ENCODE peak calls at places on chromosomes 7 and 10, in seven cellular contexts. One of them, this sample, is unnamed.

GRCh38 chr7:139991267-139991666 is 71.5 kb downstream of the PARP12 start:
- DNase-seq in neural crest cell: no peak
- DNase-seq in fibroblast of mammary gland: no peak
- DNase-seq in NB4: no peak
- DNase-seq in IMR-90: no peak
- DNase-seq in AG09309: no peak
- DNase-seq in tibial artery: no peak
- DNase-seq in this sample: no peak

GRCh38 chr10:70166394-70166793 is 3.9 kb downstream of the SAR1A start:
- DNase-seq in neural crest cell: no peak
- DNase-seq in fibroblast of mammary gland: no peak
- DNase-seq in NB4: no peak
- DNase-seq in IMR-90: no peak
- DNase-seq in AG09309: no peak
- DNase-seq in tibial artery: no peak
- DNase-seq in this sample: no peak

GRCh38 chr7:47471831-47472230 is 110.1 kb downstream of the TNS3 start:
- DNase-seq in neural crest cell: no peak
- DNase-seq in fibroblast of mammary gland: no peak
- DNase-seq in NB4: no peak
- DNase-seq in IMR-90: no peak
- DNase-seq in AG09309: no peak
- DNase-seq in tibial artery: no peak
- DNase-seq in this sample: no peak

GRCh38 chr10:58796242-58796641 is 283.6 kb downstream of the BICC1 start:
- DNase-seq in neural crest cell: peak
- DNase-seq in fibroblast of mammary gland: no peak
- DNase-seq in NB4: no peak
- DNase-seq in IMR-90: no peak
- DNase-seq in AG09309: no peak
- DNase-seq in tibial artery: no peak
- DNase-seq in this sample: no peak

GRCh38 chr10:101644002-101644401 is 51.0 kb downstream of the FBXW4 start:
- DNase-seq in neural crest cell: no peak
- DNase-seq in fibroblast of mammary gland: no peak
- DNase-seq in NB4: no peak
- DNase-seq in IMR-90: no peak
- DNase-seq in AG09309: no peak
- DNase-seq in tibial artery: no peak
- DNase-seq in this sample: no peak

GRCh38 chr10:32105782-32106382 is 49.7 kb upstream of the KIF5B start:
- DNase-seq in neural crest cell: no peak
- DNase-seq in fibroblast of mammary gland: no peak
- DNase-seq in NB4: no peak
- DNase-seq in IMR-90: no peak
- DNase-seq in AG09309: no peak
- DNase-seq in tibial artery: no peak
- DNase-seq in this sample: no peak

GRCh38 chr7:152571031-152571430 is 104.9 kb downstream of the XRCC2 start:
- DNase-seq in neural crest cell: no peak
- DNase-seq in fibroblast of mammary gland: peak
- DNase-seq in NB4: no peak
- DNase-seq in IMR-90: no peak
- DNase-seq in AG09309: no peak
- DNase-seq in tibial artery: peak
- DNase-seq in this sample: no peak

GRCh38 chr10:77529050-77529576 is 108.5 kb downstream of the KCNMA1 start:
- DNase-seq in neural crest cell: no peak
- DNase-seq in fibroblast of mammary gland: no peak
- DNase-seq in NB4: no peak
- DNase-seq in IMR-90: no peak
- DNase-seq in AG09309: no peak
- DNase-seq in tibial artery: no peak
- DNase-seq in this sample: no peak

GRCh38 chr7:96076350-96076707 is 245.6 kb downstream of the SLC25A13 start:
- DNase-seq in neural crest cell: peak
- DNase-seq in fibroblast of mammary gland: no peak
- DNase-seq in NB4: no peak
- DNase-seq in IMR-90: no peak
- DNase-seq in AG09309: no peak
- DNase-seq in tibial artery: no peak
- DNase-seq in this sample: no peak

GRCh38 chr10:129104266-129105045 is 362.6 kb upstream of the MGMT start:
- DNase-seq in neural crest cell: no peak
- DNase-seq in fibroblast of mammary gland: peak
- DNase-seq in NB4: no peak
- DNase-seq in IMR-90: peak
- DNase-seq in AG09309: no peak
- DNase-seq in tibial artery: no peak
- DNase-seq in this sample: no peak

GRCh38 chr7:39609462-39610149 is 13.8 kb upstream of the RALA start:
- DNase-seq in neural crest cell: peak
- DNase-seq in fibroblast of mammary gland: no peak
- DNase-seq in NB4: peak
- DNase-seq in IMR-90: no peak
- DNase-seq in AG09309: no peak
- DNase-seq in tibial artery: no peak
- DNase-seq in this sample: no peak

GRCh38 chr7:99314504-99314903 is 11.2 kb upstream of the ARPC1A start:
- DNase-seq in neural crest cell: no peak
- DNase-seq in fibroblast of mammary gland: no peak
- DNase-seq in NB4: no peak
- DNase-seq in IMR-90: no peak
- DNase-seq in AG09309: no peak
- DNase-seq in tibial artery: no peak
- DNase-seq in this sample: no peak

GRCh38 chr10:86594535-86594934 is 59.8 kb upstream of the OPN4 start:
- DNase-seq in neural crest cell: no peak
- DNase-seq in fibroblast of mammary gland: peak
- DNase-seq in NB4: peak
- DNase-seq in IMR-90: peak
- DNase-seq in AG09309: no peak
- DNase-seq in tibial artery: no peak
- DNase-seq in this sample: peak

GRCh38 chr10:96374985-96375830 is 16.4 kb upstream of the OPALIN start:
- DNase-seq in neural crest cell: peak
- DNase-seq in fibroblast of mammary gland: peak
- DNase-seq in NB4: peak
- DNase-seq in IMR-90: peak
- DNase-seq in AG09309: peak
- DNase-seq in tibial artery: peak
- DNase-seq in this sample: peak

GRCh38 chr10:96378741-96379140 is 19.9 kb upstream of the OPALIN start:
- DNase-seq in neural crest cell: no peak
- DNase-seq in fibroblast of mammary gland: no peak
- DNase-seq in NB4: no peak
- DNase-seq in IMR-90: no peak
- DNase-seq in AG09309: no peak
- DNase-seq in tibial artery: no peak
- DNase-seq in this sample: no peak

GRCh38 chr10:96376483-96376882 is 17.7 kb upstream of the OPALIN start:
- DNase-seq in neural crest cell: no peak
- DNase-seq in fibroblast of mammary gland: no peak
- DNase-seq in NB4: no peak
- DNase-seq in IMR-90: no peak
- DNase-seq in AG09309: no peak
- DNase-seq in tibial artery: no peak
- DNase-seq in this sample: no peak

GRCh38 chr10:96379758-96380157 is 21.0 kb upstream of the OPALIN start:
- DNase-seq in neural crest cell: no peak
- DNase-seq in fibroblast of mammary gland: no peak
- DNase-seq in NB4: no peak
- DNase-seq in IMR-90: no peak
- DNase-seq in AG09309: no peak
- DNase-seq in tibial artery: no peak
- DNase-seq in this sample: no peak

GRCh38 chr10:96377816-96378294 is 19.1 kb upstream of the OPALIN start:
- DNase-seq in neural crest cell: no peak
- DNase-seq in fibroblast of mammary gland: peak
- DNase-seq in NB4: peak
- DNase-seq in IMR-90: no peak
- DNase-seq in AG09309: no peak
- DNase-seq in tibial artery: no peak
- DNase-seq in this sample: no peak
- TF ChIP-seq CTCF in neural crest cell: no peak
- TF ChIP-seq CTCF in fibroblast of mammary gland: no peak
- TF ChIP-seq CTCF in NB4: no peak
- TF ChIP-seq CTCF in IMR-90: no peak
- TF ChIP-seq CTCF in AG09309: no peak
- TF ChIP-seq CTCF in tibial artery: no peak
- TF ChIP-seq CTCF in this sample: no peak

GRCh38 chr7:34133356-34133982 is 228.1 kb downstream of the BMPER start:
- DNase-seq in neural crest cell: no peak
- DNase-seq in fibroblast of mammary gland: peak
- DNase-seq in NB4: no peak
- DNase-seq in IMR-90: peak
- DNase-seq in AG09309: peak
- DNase-seq in tibial artery: no peak
- DNase-seq in this sample: no peak

GRCh38 chr7:34135924-34136323 is 230.6 kb downstream of the BMPER start:
- DNase-seq in neural crest cell: no peak
- DNase-seq in fibroblast of mammary gland: no peak
- DNase-seq in NB4: no peak
- DNase-seq in IMR-90: no peak
- DNase-seq in AG09309: no peak
- DNase-seq in tibial artery: no peak
- DNase-seq in this sample: no peak

GRCh38 chr7:34136698-34137097 is 231.4 kb downstream of the BMPER start:
- DNase-seq in neural crest cell: no peak
- DNase-seq in fibroblast of mammary gland: no peak
- DNase-seq in NB4: no peak
- DNase-seq in IMR-90: no peak
- DNase-seq in AG09309: no peak
- DNase-seq in tibial artery: no peak
- DNase-seq in this sample: no peak

GRCh38 chr7:34131371-34131770 is 226.0 kb downstream of the BMPER start:
- DNase-seq in neural crest cell: no peak
- DNase-seq in fibroblast of mammary gland: no peak
- DNase-seq in NB4: no peak
- DNase-seq in IMR-90: no peak
- DNase-seq in AG09309: no peak
- DNase-seq in tibial artery: no peak
- DNase-seq in this sample: no peak

GRCh38 chr7:34133983-34134782 is 228.8 kb downstream of the BMPER start:
- DNase-seq in neural crest cell: peak
- DNase-seq in fibroblast of mammary gland: peak
- DNase-seq in NB4: peak
- DNase-seq in IMR-90: peak
- DNase-seq in AG09309: peak
- DNase-seq in tibial artery: peak
- DNase-seq in this sample: no peak
- TF ChIP-seq CTCF in neural crest cell: peak
- TF ChIP-seq CTCF in fibroblast of mammary gland: peak
- TF ChIP-seq CTCF in NB4: peak
- TF ChIP-seq CTCF in IMR-90: peak
- TF ChIP-seq CTCF in AG09309: peak
- TF ChIP-seq CTCF in tibial artery: peak
- TF ChIP-seq CTCF in this sample: peak

DNA sequence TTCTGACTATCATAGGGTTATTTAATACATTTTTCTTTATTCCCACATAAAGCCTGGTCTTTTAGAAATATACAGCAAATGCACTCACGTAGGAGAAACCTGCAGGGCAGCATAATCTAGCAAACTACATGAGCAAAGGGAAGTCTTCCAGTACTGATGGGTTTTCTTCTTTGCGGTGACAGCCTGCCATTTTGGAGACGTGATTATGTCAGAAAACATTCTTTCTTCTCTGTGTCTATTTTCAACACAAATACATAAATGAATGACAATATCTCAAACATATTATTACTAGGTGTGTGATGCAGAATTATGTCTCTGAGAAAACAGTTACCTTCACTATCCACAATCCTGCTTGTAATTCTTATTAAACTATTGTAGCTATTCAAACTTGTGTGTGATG is 425.0 kb downstream of the GPAM start:
- DNase-seq in neural crest cell: no peak
- DNase-seq in fibroblast of mammary gland: no peak
- DNase-seq in NB4: no peak
- DNase-seq in IMR-90: no peak
- DNase-seq in AG09309: no peak
- DNase-seq in tibial artery: no peak
- DNase-seq in this sample: no peak
- TF ChIP-seq CTCF in neural crest cell: no peak
- TF ChIP-seq CTCF in fibroblast of mammary gland: no peak
- TF ChIP-seq CTCF in NB4: no peak
- TF ChIP-seq CTCF in IMR-90: no peak
- TF ChIP-seq CTCF in AG09309: no peak
- TF ChIP-seq CTCF in tibial artery: no peak
- TF ChIP-seq CTCF in this sample: no peak

GRCh38 chr7:15439853-15440252 is 122.0 kb downstream of the AGMO start:
- DNase-seq in neural crest cell: no peak
- DNase-seq in fibroblast of mammary gland: no peak
- DNase-seq in NB4: no peak
- DNase-seq in IMR-90: no peak
- DNase-seq in AG09309: no peak
- DNase-seq in tibial artery: no peak
- DNase-seq in this sample: no peak
- TF ChIP-seq CTCF in neural crest cell: no peak
- TF ChIP-seq CTCF in fibroblast of mammary gland: no peak
- TF ChIP-seq CTCF in NB4: no peak
- TF ChIP-seq CTCF in IMR-90: no peak
- TF ChIP-seq CTCF in AG09309: no peak
- TF ChIP-seq CTCF in tibial artery: no peak
- TF ChIP-seq CTCF in this sample: no peak

DNA sequence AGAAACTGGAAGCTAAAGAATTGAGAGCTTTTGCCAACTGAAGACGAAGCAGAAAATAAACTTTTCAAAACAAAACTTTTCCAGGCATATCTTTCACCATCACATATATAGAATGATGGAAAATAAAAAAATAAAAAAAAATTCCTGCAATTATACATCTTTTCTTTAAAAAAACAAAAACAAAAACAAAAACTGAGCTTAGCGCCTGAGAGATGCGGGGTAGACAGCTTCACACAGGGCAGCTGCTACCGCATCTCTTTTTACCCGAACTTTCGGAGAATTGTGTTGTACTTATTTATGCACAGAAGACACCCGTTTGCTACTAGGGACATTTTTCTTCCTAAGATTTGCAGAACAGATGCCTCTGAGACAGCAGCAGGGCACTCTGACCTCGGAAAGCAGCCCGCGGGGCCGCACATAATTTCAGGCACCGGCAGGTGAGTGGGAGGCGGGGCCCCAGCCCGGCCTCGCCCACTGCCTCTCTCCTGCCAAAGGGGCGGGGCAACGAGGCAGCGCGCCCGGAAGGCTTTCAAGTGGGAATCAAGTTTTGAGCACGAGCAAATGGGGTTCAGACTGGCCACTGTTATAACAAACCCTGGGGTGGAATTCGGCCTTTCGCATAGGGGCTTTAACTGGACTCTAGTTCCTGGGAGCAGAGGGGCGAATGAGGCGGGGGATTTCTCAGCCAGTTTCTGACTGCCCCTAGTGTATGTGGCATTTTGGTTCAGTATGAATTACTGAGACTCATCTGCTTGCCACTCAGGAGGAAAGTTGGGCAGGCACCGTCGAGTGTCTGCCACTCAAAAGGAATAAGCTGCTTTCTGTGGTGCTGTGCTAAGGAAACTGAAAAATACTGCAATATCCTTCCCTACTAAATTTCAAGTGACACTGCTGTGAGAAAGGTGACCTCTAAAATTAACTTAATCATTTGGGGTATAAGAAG is 18.5 kb upstream of the FAM133B start:
- DNase-seq in neural crest cell: peak
- DNase-seq in fibroblast of mammary gland: no peak
- DNase-seq in NB4: no peak
- DNase-seq in IMR-90: no peak
- DNase-seq in AG09309: no peak
- DNase-seq in tibial artery: no peak
- DNase-seq in this sample: peak
- TF ChIP-seq CTCF in neural crest cell: no peak
- TF ChIP-seq CTCF in fibroblast of mammary gland: no peak
- TF ChIP-seq CTCF in NB4: no peak
- TF ChIP-seq CTCF in IMR-90: no peak
- TF ChIP-seq CTCF in AG09309: no peak
- TF ChIP-seq CTCF in tibial artery: no peak
- TF ChIP-seq CTCF in this sample: peak

This sample was measured in type B pancreatic cell.